ENCODE peak calls at places on chromosomes 3 and 15, in ten cellular contexts. C is mammary epithelial cell; Q is HTR-8/SVneo; M is H7; J is stimulated activated CD8-positive, alpha-beta memory T cell treated with anti-CD3 and anti-CD28 coated beads, Interleukin-4, amount 100 ng/mL, for 24 hours; V is germinal center; S is kidney tubule cell; B is cardiac muscle cell; Y is iris pigment epithelial cell; I is transverse colon. R is an unnamed sample.

GRCh38 chr15:57505056-57505713 is 86.5 kb upstream of the MYZAP start:
- DNase-seq in Y (no peak), I (no peak), J (no peak), B (no peak), S (peak), V (no peak), M (no peak), C (no peak), Q (peak), R (peak)

GRCh38 chr3:155778441-155778840 is 27.6 kb downstream of the C3orf33 start:
- DNase-seq in I (no peak), J (no peak), Y (peak), V (no peak), S (no peak), C (no peak), B (no peak), M (no peak), Q (peak), R (no peak)

GRCh38 chr3:171374661-171375285 is 85.4 kb downstream of the TNIK start:
- DNase-seq in C (peak), V (no peak), M (no peak), Q (no peak), J (no peak), B (peak), I (no peak), S (peak), Y (peak), R (no peak)

GRCh38 chr3:184230081-184230602 is 757 bp downstream of the VWA5B2 start:
- DNase-seq in V (no peak), B (no peak), Q (no peak), S (no peak), M (peak), Y (no peak), J (no peak), I (no peak), C (no peak), R (no peak)

GRCh38 chr3:190101320-190102117 is 19.2 kb downstream of the P3H2 start:
- DNase-seq in M (no peak), J (no peak), I (no peak), C (no peak), S (peak), Q (no peak), B (peak), V (no peak), Y (peak), R (no peak)

GRCh38 chr15:22884344-22884743 is 45.9 kb downstream of the NIPA2 start:
- DNase-seq in Q (no peak), V (no peak), B (no peak), M (no peak), Y (no peak), C (no peak), S (no peak), J (no peak), I (no peak), R (no peak)

GRCh38 chr15:31344266-31344665 is 17.6 kb downstream of the KLF13 start:
- DNase-seq in B (no peak), S (no peak), V (no peak), C (no peak), Q (no peak), Y (no peak), J (no peak), I (no peak), M (no peak), R (no peak)

GRCh38 chr3:194961555-194961954 is 275.9 kb downstream of the FAM43A start:
- DNase-seq in S (no peak), J (no peak), C (no peak), B (no peak), M (no peak), V (no peak), Q (no peak), Y (no peak), I (no peak), R (no peak)

GRCh38 chr15:68526784-68527183 is 52.0 kb upstream of the CORO2B start:
- DNase-seq in I (no peak), M (no peak), J (no peak), B (no peak), Y (no peak), C (no peak), V (no peak), S (no peak), Q (no peak), R (no peak)

GRCh38 chr3:37125195-37125594 is 49.2 kb downstream of the LRRFIP2 start:
- DNase-seq in Y (no peak), Q (no peak), J (no peak), C (no peak), V (no peak), S (no peak), I (no peak), M (no peak), B (no peak), R (peak)

GRCh38 chr15:27438403-27439375 is 467.7 kb downstream of the GABRG3 start:
- DNase-seq in V (no peak), I (no peak), J (no peak), S (no peak), Y (no peak), C (no peak), M (no peak), Q (no peak), B (peak), R (no peak)

GRCh38 chr3:41682996-41683395 is 278.9 kb downstream of the ULK4 start:
- DNase-seq in J (no peak), Y (peak), C (peak), V (no peak), Q (no peak), S (peak), B (peak), I (no peak), M (no peak), R (no peak)

GRCh38 chr15:48680841-48681240 is 35.3 kb upstream of the FBN1 start:
- DNase-seq in V (no peak), Q (peak), B (peak), S (peak), J (no peak), M (no peak), Y (peak), C (peak), I (no peak), R (no peak)

GRCh38 chr3:113222412-113223086 is 11.2 kb downstream of the BOC start:
- DNase-seq in Q (no peak), S (peak), Y (no peak), C (no peak), V (no peak), M (no peak), B (no peak), J (no peak), I (no peak), R (no peak)

GRCh38 chr15:53454843-53455721 is 304.4 kb downstream of the WDR72 start:
- DNase-seq in J (no peak), Q (no peak), S (peak), M (no peak), B (no peak), C (no peak), Y (no peak), V (no peak), I (no peak), R (no peak)

GRCh38 chr3:150739200-150739863 is 23.6 kb downstream of the SIAH2 start:
- DNase-seq in C (no peak), Q (no peak), Y (no peak), B (no peak), S (no peak), M (no peak), V (no peak), J (no peak), I (no peak), R (no peak)

GRCh38 chr3:30681276-30682211 is 75.1 kb downstream of the TGFBR2 start:
- DNase-seq in C (no peak), M (peak), Y (peak), Q (no peak), V (no peak), J (no peak), I (no peak), S (peak), B (peak), R (no peak)

GRCh38 chr15:59140422-59141226 is 35.7 kb downstream of the CCNB2 start:
- DNase-seq in S (peak), V (no peak), I (peak), B (peak), Y (peak), C (peak), M (peak), J (no peak), Q (no peak), R (peak)

GRCh38 chr3:39383190-39383912 is at the start of gene SLC25A38:
- DNase-seq in M (peak), C (peak), J (peak), B (peak), Q (peak), I (peak), S (peak), V (peak), Y (peak), R (peak)

GRCh38 chr3:77141423-77141822 is 101.5 kb downstream of the ROBO2 start:
- DNase-seq in V (no peak), C (no peak), M (no peak), B (no peak), S (no peak), J (no peak), Y (no peak), Q (no peak), I (no peak), R (no peak)

GRCh38 chr15:69607101-69607500 is 154.5 kb downstream of the RPLP1 start:
- DNase-seq in B (peak), Q (no peak), V (no peak), S (no peak), I (no peak), M (no peak), C (no peak), J (no peak), Y (peak), R (no peak)

GRCh38 chr3:57971975-57972374 is 36.2 kb upstream of the FLNB start:
- DNase-seq in C (peak), M (no peak), V (no peak), S (no peak), Q (no peak), I (peak), B (no peak), J (no peak), Y (no peak), R (peak)

GRCh38 chr15:75720787-75721461 is 8.3 kb upstream of the CSPG4 start:
- DNase-seq in I (peak), Q (peak), B (no peak), Y (no peak), C (peak), J (peak), V (peak), S (peak), M (peak), R (peak)

GRCh38 chr3:117622130-117622841 is 912.7 kb downstream of the TUSC7 start:
- DNase-seq in I (no peak), C (no peak), M (no peak), Q (no peak), J (no peak), B (peak), Y (peak), V (no peak), S (peak), R (no peak)

GRCh38 chr3:138051946-138052802 is 42.2 kb downstream of the CLDN18 start:
- DNase-seq in Y (peak), M (no peak), S (peak), Q (peak), I (no peak), V (no peak), B (peak), J (no peak), C (peak), R (peak)

GRCh38 chr3:61796088-61796680 is 234.8 kb downstream of the PTPRG start:
- DNase-seq in Y (no peak), B (no peak), I (no peak), J (no peak), M (no peak), C (no peak), V (no peak), Q (no peak), S (no peak), R (no peak)

GRCh38 chr15:33150516-33150915 is 44.0 kb downstream of the FMN1 start:
- DNase-seq in Y (no peak), V (no peak), M (no peak), I (no peak), C (no peak), B (no peak), S (peak), J (no peak), Q (no peak), R (no peak)

GRCh38 chr3:58487140-58487886 is 4.6 kb upstream of the KCTD6 start:
- DNase-seq in Y (peak), C (peak), M (no peak), J (no peak), Q (peak), V (no peak), S (peak), I (no peak), B (peak), R (no peak)

GRCh38 chr15:52171807-52172206 is 19.4 kb downstream of the GNB5 start:
- DNase-seq in C (no peak), V (no peak), Y (no peak), Q (no peak), B (no peak), I (no peak), J (no peak), S (no peak), M (no peak), R (no peak)

GRCh38 chr15:100919481-100920405 is 586 bp downstream of the LRRK1 start:
- DNase-seq in B (peak), I (peak), V (peak), C (peak), Y (peak), M (peak), Q (peak), J (no peak), S (peak), R (peak)

GRCh38 chr3:186413615-186414415 is 51.8 kb upstream of the DGKG start:
- DNase-seq in B (peak), C (peak), J (no peak), Y (no peak), I (peak), Q (no peak), S (peak), V (peak), M (no peak), R (peak)

GRCh38 chr3:194255252-194256039 is 95.7 kb downstream of the CPN2 start:
- DNase-seq in I (peak), Y (no peak), J (peak), V (no peak), Q (no peak), B (peak), C (no peak), S (no peak), M (peak), R (peak)

GRCh38 chr3:112032377-112032776 is 2.2 kb upstream of the TMPRSS7 start:
- DNase-seq in Q (no peak), S (no peak), B (no peak), C (no peak), M (no peak), I (no peak), V (no peak), Y (no peak), J (no peak), R (no peak)

GRCh38 chr3:83567935-83568334 is 1390.9 kb upstream of the CADM2 start:
- DNase-seq in C (no peak), Q (no peak), Y (no peak), B (no peak), J (no peak), I (no peak), M (peak), S (no peak), V (no peak), R (no peak)

GRCh38 chr3:78812166-78812565 is 955.6 kb downstream of the ROBO1 start:
- DNase-seq in I (no peak), M (no peak), Y (no peak), C (no peak), V (no peak), B (no peak), Q (no peak), J (no peak), S (no peak), R (no peak)

GRCh38 chr15:59111267-59111666 is 6.3 kb downstream of the CCNB2 start:
- DNase-seq in Q (no peak), C (no peak), S (no peak), V (no peak), B (no peak), I (no peak), Y (no peak), J (no peak), M (no peak), R (no peak)

R was measured in mucosa of descending colon.